ENCODE peak calls at places on chromosome 2, in ten cellular contexts. T is HepG2; J is endodermal cell; B is tibial nerve; Y is neural progenitor cell; E is heart left ventricle; P is body of pancreas; D is CD4-positive, alpha-beta memory T cell; R is heart right ventricle; A is adipocyte. V is an unnamed sample.
A peak's percentile ranks its signal among the peaks of the same experiment; 100 is the strongest.

GRCh38 chr2:201854221-201854801 is 48.0 kb downstream of the CDK15 start:
- DNase-seq in T (no peak), J (no peak), B (no peak), Y (no peak), E (no peak), P (no peak), D (no peak), R (no peak), A (peak; percentile 96), V (no peak)

GRCh38 chr2:159807183-159808037 is 9.4 kb upstream of the CD302 start:
- DNase-seq in T (peak; percentile 76), J (peak; percentile 81), B (peak; percentile 47), Y (peak; percentile 71), E (peak; percentile 31), P (peak; percentile 37), D (no peak), R (no peak), A (peak; percentile 75), V (peak; percentile 67)

GRCh38 chr2:10535703-10536102 is 87.6 kb upstream of the ODC1 start:
- DNase-seq in T (no peak), J (peak; percentile 56), B (no peak), Y (no peak), E (peak; percentile 5), P (no peak), D (no peak), R (no peak), A (no peak), V (no peak)

GRCh38 chr2:44638649-44639048 is 276.9 kb downstream of the CAMKMT start:
- DNase-seq in T (no peak), J (peak; percentile 46), B (no peak), Y (peak; percentile 12), E (peak; percentile 62), P (no peak), D (no peak), R (peak; percentile 17), A (no peak), V (no peak)

GRCh38 chr2:105910497-105911238 is 166.0 kb downstream of the NCK2 start:
- DNase-seq in T (peak; percentile 62), J (no peak), B (no peak), Y (no peak), E (no peak), P (no peak), D (no peak), R (no peak), A (peak; percentile 28), V (no peak)

GRCh38 chr2:128520340-128520739 is 201.7 kb upstream of the HS6ST1 start:
- DNase-seq in T (no peak), J (no peak), B (no peak), Y (no peak), E (no peak), P (no peak), D (no peak), R (no peak), A (peak; percentile 8), V (no peak)

GRCh38 chr2:27081984-27082772 is 3.8 kb downstream of the EMILIN1 start:
- DNase-seq in T (no peak), J (no peak), B (no peak), Y (no peak), E (no peak), P (no peak), D (no peak), R (no peak), A (no peak), V (no peak)

GRCh38 chr2:64727013-64727767 is 73.5 kb upstream of the SERTAD2 start:
- DNase-seq in T (no peak), J (no peak), B (no peak), Y (no peak), E (no peak), P (no peak), D (peak; percentile 39), R (no peak), A (no peak), V (no peak)

GRCh38 chr2:112001942-112002341 is 53.1 kb upstream of the TMEM87B start:
- DNase-seq in T (no peak), J (no peak), B (no peak), Y (no peak), E (no peak), P (no peak), D (no peak), R (no peak), A (no peak), V (no peak)

GRCh38 chr2:198127627-198128026 is 323.2 kb downstream of the PLCL1 start:
- DNase-seq in T (peak; percentile 56), J (peak; percentile 68), B (no peak), Y (peak; percentile 81), E (peak; percentile 39), P (peak; percentile 47), D (peak; percentile 49), R (peak; percentile 22), A (peak; percentile 85), V (peak; percentile 49)

GRCh38 chr2:241047253-241048010 is 49.0 kb downstream of the SNED1 start:
- DNase-seq in T (no peak), J (no peak), B (no peak), Y (no peak), E (no peak), P (no peak), D (no peak), R (no peak), A (no peak), V (no peak)

GRCh38 chr2:142914507-142915313 is 37.2 kb downstream of the KYNU start:
- DNase-seq in T (no peak), J (no peak), B (no peak), Y (no peak), E (no peak), P (no peak), D (no peak), R (no peak), A (no peak), V (no peak)

GRCh38 chr2:95333888-95334338 is 36.8 kb downstream of the KCNIP3 start:
- DNase-seq in T (no peak), J (no peak), B (no peak), Y (no peak), E (peak; percentile 18), P (peak; percentile 72), D (no peak), R (peak; percentile 9), A (no peak), V (no peak)

GRCh38 chr2:240642806-240643092 is 17.5 kb downstream of the GPR35 start:
- DNase-seq in T (no peak), J (no peak), B (no peak), Y (no peak), E (no peak), P (no peak), D (no peak), R (no peak), A (no peak), V (no peak)

GRCh38 chr2:204542967-204543608 is 2.2 kb upstream of the PARD3B start:
- DNase-seq in T (no peak), J (no peak), B (no peak), Y (no peak), E (no peak), P (no peak), D (no peak), R (no peak), A (peak; percentile 58), V (no peak)

GRCh38 chr2:52976132-52976949 is 791.3 kb upstream of the CHAC2 start:
- DNase-seq in T (no peak), J (peak; percentile 83), B (no peak), Y (peak; percentile 65), E (no peak), P (peak; percentile 20), D (no peak), R (no peak), A (peak; percentile 57), V (peak; percentile 51)

GRCh38 chr2:71823526-71823925 is 324.1 kb downstream of the CYP26B1 start:
- DNase-seq in T (no peak), J (no peak), B (no peak), Y (no peak), E (no peak), P (no peak), D (no peak), R (no peak), A (no peak), V (no peak)

GRCh38 chr2:9230881-9231280 is 24.3 kb downstream of the ASAP2 start:
- DNase-seq in T (no peak), J (no peak), B (no peak), Y (no peak), E (no peak), P (no peak), D (no peak), R (no peak), A (no peak), V (no peak)
- H3K4me1 ChIP-seq in T (peaks cover 80% of the 10 kb centered on the region), J (no peaks in the 10 kb centered on the region), B (peaks cover 97% of the 10 kb centered on the region), Y (peaks cover 14% of the 10 kb centered on the region), E (peaks cover 98% of the 10 kb centered on the region), P (peaks cover 36% of the 10 kb centered on the region), D (no peaks in the 10 kb centered on the region), R (peaks cover 98% of the 10 kb centered on the region), A (peaks cover 47% of the 10 kb centered on the region), V (peaks cover 16% of the 10 kb centered on the region)

GRCh38 chr2:16561251-16561650 is 104.4 kb downstream of the CYRIA start:
- DNase-seq in T (peak; percentile 62), J (no peak), B (no peak), Y (no peak), E (no peak), P (no peak), D (no peak), R (no peak), A (no peak), V (no peak)

GRCh38 chr2:16554184-16554583 is 111.5 kb downstream of the CYRIA start:
- DNase-seq in T (no peak), J (no peak), B (no peak), Y (no peak), E (no peak), P (no peak), D (no peak), R (no peak), A (no peak), V (no peak)

GRCh38 chr2:16561676-16562075 is 104.0 kb downstream of the CYRIA start:
- DNase-seq in T (no peak), J (no peak), B (no peak), Y (no peak), E (no peak), P (no peak), D (no peak), R (no peak), A (no peak), V (no peak)

GRCh38 chr2:16559263-16559662 is 106.4 kb downstream of the CYRIA start:
- DNase-seq in T (no peak), J (no peak), B (peak; percentile 10), Y (no peak), E (no peak), P (no peak), D (no peak), R (no peak), A (no peak), V (no peak)
- H3K36me3 ChIP-seq in T (no peaks in the 10 kb centered on the region), J (no peaks in the 10 kb centered on the region), B (no peaks in the 10 kb centered on the region), Y (no peaks in the 10 kb centered on the region), E (peaks cover 99% of the 10 kb centered on the region), P (no peaks in the 10 kb centered on the region), D (no peaks in the 10 kb centered on the region), R (no peaks in the 10 kb centered on the region), A (peaks cover 31% of the 10 kb centered on the region), V (no peaks in the 10 kb centered on the region)

GRCh38 chr2:104857262-104858221 is 3.6 kb downstream of the POU3F3 start:
- DNase-seq in T (no peak), J (no peak), B (no peak), Y (peak; percentile 66), E (no peak), P (no peak), D (no peak), R (no peak), A (no peak), V (peak; percentile 34)
- H3K27me3 ChIP-seq in T (peaks cover 10% of the 10 kb centered on the region), J (peaks cover 88% of the 10 kb centered on the region), B (peaks cover 3% of the 10 kb centered on the region), Y (peaks cover 97% of the 10 kb centered on the region), E (peaks cover 82% of the 10 kb centered on the region), P (peaks cover 3% of the 10 kb centered on the region), D (peaks cover 39% of the 10 kb centered on the region), R (peaks cover 85% of the 10 kb centered on the region), A (peaks cover 62% of the 10 kb centered on the region), V (no peaks in the 10 kb centered on the region)

GRCh38 chr2:70121627-70122372 is 34.5 kb downstream of the PCBP1 start:
- DNase-seq in T (peak; percentile 40), J (peak; percentile 71), B (no peak), Y (peak; percentile 51), E (no peak), P (no peak), D (no peak), R (no peak), A (no peak), V (no peak)
- H3K4me1 ChIP-seq in T (peaks cover 50% of the 10 kb centered on the region), J (peaks cover 10% of the 10 kb centered on the region), B (peaks cover 55% of the 10 kb centered on the region), Y (peaks cover 46% of the 10 kb centered on the region), E (peaks cover 31% of the 10 kb centered on the region), P (peaks cover 23% of the 10 kb centered on the region), D (peaks cover 50% of the 10 kb centered on the region), R (peaks cover 27% of the 10 kb centered on the region), A (peaks cover 16% of the 10 kb centered on the region), V (peaks cover 30% of the 10 kb centered on the region)